ENCODE peak calls at places on chromosomes 11 and 22, in eight cellular contexts. I is GM12865; Q is endothelial cell; J is CD4-positive, alpha-beta T cell; L is GM20000; B is H9; X is fibroblast of mammary gland; E is thoracic aorta. U is an unnamed sample.

GRCh38 chr11:1460396-1460795 is 26.2 kb downstream of the MOB2 start:
- DNase-seq in B (no peak), I (no peak), X (peak; percentile 51), L (no peak), Q (no peak), J (no peak), E (peak; percentile 31), U (no peak)

GRCh38 chr11:45857834-45858492 is 10.7 kb downstream of the CRY2 start:
- DNase-seq in B (no peak), Q (no peak), X (peak; percentile 96), J (no peak), E (no peak), I (no peak), L (no peak), U (peak; percentile 71)

GRCh38 chr22:46201059-46201757 is 48.9 kb downstream of the CDPF1 start:
- DNase-seq in E (no peak), X (no peak), J (no peak), I (no peak), L (no peak), Q (peak; percentile 22), B (peak; percentile 92), U (no peak)

GRCh38 chr22:37501610-37502341 is 15.6 kb upstream of the MFNG start:
- DNase-seq in X (peak; percentile 91), E (peak; percentile 21), B (no peak), J (no peak), L (no peak), Q (no peak), I (no peak), U (peak; percentile 96)

GRCh38 chr11:62665630-62666258 is 632 bp downstream of the CSKMT start:
- DNase-seq in J (peak; percentile 56), E (no peak), I (peak; percentile 74), Q (peak; percentile 52), L (peak; percentile 41), B (no peak), X (peak; percentile 59), U (peak; percentile 56)

GRCh38 chr11:57658023-57658361 is 430 bp downstream of the CLP1 start:
- DNase-seq in J (no peak), I (no peak), X (no peak), B (no peak), E (no peak), L (no peak), Q (no peak), U (no peak)

GRCh38 chr22:26811717-26811992 is 154.3 kb downstream of the MIAT start:
- DNase-seq in Q (no peak), X (no peak), I (no peak), B (no peak), E (no peak), L (no peak), J (no peak), U (no peak)

GRCh38 chr11:122559734-122560382 is 95.7 kb upstream of the UBASH3B start:
- DNase-seq in L (no peak), J (no peak), B (peak; percentile 92), I (peak; percentile 4), X (peak; percentile 33), E (no peak), Q (peak; percentile 37), U (no peak)

GRCh38 chr11:707817-708420 is 1.9 kb downstream of the EPS8L2 start:
- DNase-seq in B (peak; percentile 49), E (no peak), J (no peak), Q (no peak), I (no peak), X (no peak), L (peak; percentile 50), U (no peak)

GRCh38 chr22:17489101-17489500 is 74.2 kb upstream of the SLC25A18 start:
- DNase-seq in Q (no peak), L (no peak), X (no peak), E (no peak), I (no peak), B (no peak), J (no peak), U (no peak)

GRCh38 chr11:61777234-61778090 is 14.9 kb downstream of the TMEM258 start:
- DNase-seq in I (no peak), L (peak; percentile 74), J (peak; percentile 69), E (no peak), B (peak; percentile 86), Q (no peak), X (no peak), U (peak; percentile 88)

GRCh38 chr11:26993965-26994446 is at the start of gene FIBIN:
- DNase-seq in Q (peak; percentile 32), J (no peak), X (peak; percentile 80), E (no peak), L (no peak), I (no peak), B (peak; percentile 61), U (peak; percentile 59)

GRCh38 chr11:22753401-22753800 is 76.2 kb downstream of the SVIP start:
- DNase-seq in X (no peak), Q (no peak), J (no peak), L (no peak), B (no peak), E (no peak), I (no peak), U (no peak)

GRCh38 chr22:33542153-33542552 is 378.1 kb downstream of the LARGE1 start:
- DNase-seq in X (peak; percentile 15), E (no peak), I (no peak), L (no peak), J (no peak), B (no peak), Q (no peak), U (no peak)

GRCh38 chr22:33539202-33539901 is 380.9 kb downstream of the LARGE1 start:
- DNase-seq in J (no peak), B (no peak), I (no peak), L (no peak), Q (no peak), X (no peak), E (no peak), U (no peak)

GRCh38 chr22:33538277-33538885 is 381.9 kb downstream of the LARGE1 start:
- DNase-seq in L (no peak), X (no peak), Q (no peak), E (no peak), J (no peak), I (no peak), B (no peak), U (no peak)

GRCh38 chr22:33542722-33543121 is 377.6 kb downstream of the LARGE1 start:
- DNase-seq in B (no peak), J (no peak), X (no peak), Q (no peak), L (no peak), E (no peak), I (no peak), U (no peak)

GRCh38 chr22:33539902-33540751 is 380.1 kb downstream of the LARGE1 start:
- DNase-seq in X (peak; percentile 33), B (no peak), E (peak; percentile 9), I (peak; percentile 14), L (no peak), Q (no peak), J (no peak), U (peak; percentile 84)
- TF ChIP-seq CTCF in X (no peak), B (no peak), E (no peak), I (no peak), L (no peak), Q (no peak), J (no peak), U (no peak)

GRCh38 chr11:17554487-17554886 is 7.4 kb downstream of the OTOG start:
- DNase-seq in J (no peak), X (no peak), E (no peak), L (no peak), B (no peak), I (no peak), Q (no peak), U (no peak)
- TF ChIP-seq CTCF in J (no peak), X (no peak), E (no peak), L (no peak), B (peak; percentile 35), I (no peak), Q (no peak), U (no peak)

GRCh38 chr11:88282789-88283188 is 54.7 kb downstream of the CTSC start:
- DNase-seq in J (no peak), L (no peak), Q (no peak), B (no peak), I (no peak), E (no peak), X (no peak), U (no peak)

GRCh38 chr11:88284306-88285057 is 53.1 kb downstream of the CTSC start:
- DNase-seq in X (peak; percentile 30), L (no peak), E (no peak), Q (no peak), B (no peak), I (no peak), J (no peak), U (no peak)

GRCh38 chr11:88280673-88281316 is 56.7 kb downstream of the CTSC start:
- DNase-seq in B (no peak), J (no peak), E (no peak), L (no peak), I (no peak), Q (no peak), X (peak; percentile 8), U (no peak)

GRCh38 chr11:88275636-88276035 is 61.9 kb downstream of the CTSC start:
- DNase-seq in L (no peak), J (no peak), X (no peak), Q (no peak), B (no peak), I (no peak), E (no peak), U (no peak)

GRCh38 chr11:88281317-88281712 is 56.2 kb downstream of the CTSC start:
- DNase-seq in L (no peak), B (no peak), I (no peak), Q (peak; percentile 5), J (no peak), E (no peak), X (peak; percentile 23), U (no peak)
- TF ChIP-seq CTCF in L (no peak), B (peak; percentile 37), I (no peak), Q (no peak), J (no peak), E (no peak), X (peak; percentile 17), U (no peak)

GRCh38 chr11:71933141-71933933 is 4.5 kb downstream of the RNF121 start:
- DNase-seq in J (no peak), E (no peak), X (no peak), Q (no peak), I (no peak), L (no peak), B (no peak), U (no peak)

GRCh38 chr11:71936825-71937224 is 8.0 kb downstream of the RNF121 start:
- DNase-seq in Q (no peak), J (no peak), I (no peak), B (no peak), E (no peak), L (no peak), X (peak; percentile 49), U (no peak)

GRCh38 chr11:71935338-71935925 is 6.6 kb downstream of the RNF121 start:
- DNase-seq in Q (no peak), I (no peak), E (no peak), B (no peak), J (no peak), X (no peak), L (no peak), U (no peak)

GRCh38 chr11:71931245-71931602 is 2.4 kb downstream of the RNF121 start:
- DNase-seq in J (no peak), I (peak; percentile 77), B (no peak), L (no peak), Q (no peak), X (no peak), E (no peak), U (no peak)

DNA sequence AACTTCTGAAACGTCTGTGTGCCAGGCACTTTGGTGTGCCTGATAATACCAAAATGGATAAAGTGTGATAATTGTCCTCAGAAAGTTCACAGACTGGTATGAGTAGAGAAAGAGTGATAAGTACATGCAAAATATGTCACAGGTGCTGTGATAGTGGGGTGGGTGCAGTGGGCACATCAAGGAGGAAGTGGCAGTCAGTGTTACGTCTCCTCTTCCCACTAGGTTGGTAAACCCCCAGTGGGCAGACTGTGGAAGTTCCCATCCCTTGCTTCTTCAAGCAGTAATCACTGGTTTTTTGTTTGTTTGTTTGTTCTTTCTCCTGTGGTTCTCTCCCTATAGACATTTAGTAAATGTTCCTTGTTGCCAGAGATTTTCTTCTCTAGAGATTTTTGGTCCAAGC is 5.4 kb downstream of the RNF121 start:
- DNase-seq in J (no peak), Q (no peak), X (no peak), B (no peak), L (no peak), I (peak; percentile 65), E (no peak), U (no peak)
- TF ChIP-seq CTCF in J (no peak), Q (no peak), X (no peak), B (no peak), L (no peak), I (peak; percentile 6), E (no peak), U (no peak)